ENCODE peak calls at places on chromosome 16, in eight cellular contexts. A is pancreas, J is upper lobe of right lung, I is right cardiac atrium, B is neural progenitor cell, S is psoas muscle, L is H9, V is esophagus squamous epithelium. P is an unnamed sample.

GRCh38 chr16:19717319-19717718 is 708 bp downstream of the KNOP1 start:
- DNase-seq in J (no peak), S (no peak), I (no peak), B (peak; percentile 76), V (no peak), L (no peak), A (no peak), P (no peak)

GRCh38 chr16:57773680-57774295 is 28.5 kb downstream of the KIFC3 start:
- DNase-seq in J (peak; percentile 79), I (no peak), B (no peak), V (no peak), L (no peak), A (peak; percentile 63), S (peak; percentile 4), P (peak; percentile 74)

GRCh38 chr16:27436065-27436464 is 34.1 kb downstream of the IL21R start:
- DNase-seq in V (no peak), A (no peak), L (peak; percentile 9), I (peak; percentile 17), S (no peak), J (peak; percentile 25), B (no peak), P (no peak)

GRCh38 chr16:27922433-27922832 is 141.1 kb downstream of the GSG1L start:
- DNase-seq in I (no peak), V (no peak), S (no peak), A (no peak), L (no peak), B (peak; percentile 58), J (no peak), P (no peak)

GRCh38 chr16:29993191-29993902 is 2.1 kb downstream of the HIRIP3 start:
- DNase-seq in A (no peak), S (no peak), I (peak; percentile 35), V (no peak), L (no peak), B (no peak), J (no peak), P (no peak)

GRCh38 chr16:52491216-52491615 is 55.7 kb downstream of the TOX3 start:
- DNase-seq in I (no peak), B (no peak), A (no peak), J (no peak), V (no peak), S (no peak), L (no peak), P (no peak)

GRCh38 chr16:60304078-60304477 is 1570.0 kb upstream of the GOT2 start:
- DNase-seq in L (no peak), J (no peak), S (no peak), I (no peak), V (no peak), A (no peak), B (no peak), P (no peak)

GRCh38 chr16:11326084-11326736 is 19.0 kb upstream of the RMI2 start:
- DNase-seq in I (no peak), V (no peak), S (no peak), L (no peak), J (no peak), A (no peak), B (no peak), P (no peak)

GRCh38 chr16:25060920-25061319 is 45.8 kb upstream of the ARHGAP17 start:
- DNase-seq in S (no peak), V (no peak), A (no peak), I (no peak), J (no peak), L (no peak), B (no peak), P (no peak)

GRCh38 chr16:22970191-22970845 is 156.4 kb downstream of the HS3ST2 start:
- DNase-seq in I (no peak), L (no peak), J (no peak), B (peak; percentile 45), V (no peak), A (no peak), S (no peak), P (no peak)

GRCh38 chr16:89404561-89404960 is 85.8 kb downstream of the ANKRD11 start:
- DNase-seq in J (no peak), A (peak; percentile 58), V (no peak), L (no peak), S (no peak), I (peak; percentile 32), B (no peak), P (no peak)

GRCh38 chr16:89401205-89401604 is 89.2 kb downstream of the ANKRD11 start:
- DNase-seq in A (no peak), L (no peak), V (no peak), S (no peak), B (no peak), J (no peak), I (peak; percentile 14), P (no peak)

GRCh38 chr16:89401641-89402445 is 88.5 kb downstream of the ANKRD11 start:
- DNase-seq in B (no peak), A (no peak), V (no peak), I (peak; percentile 18), L (no peak), S (no peak), J (no peak), P (no peak)

GRCh38 chr16:89400740-89401139 is 89.6 kb downstream of the ANKRD11 start:
- DNase-seq in J (no peak), V (no peak), S (no peak), I (peak; percentile 41), A (no peak), L (no peak), B (no peak), P (no peak)

DNA sequence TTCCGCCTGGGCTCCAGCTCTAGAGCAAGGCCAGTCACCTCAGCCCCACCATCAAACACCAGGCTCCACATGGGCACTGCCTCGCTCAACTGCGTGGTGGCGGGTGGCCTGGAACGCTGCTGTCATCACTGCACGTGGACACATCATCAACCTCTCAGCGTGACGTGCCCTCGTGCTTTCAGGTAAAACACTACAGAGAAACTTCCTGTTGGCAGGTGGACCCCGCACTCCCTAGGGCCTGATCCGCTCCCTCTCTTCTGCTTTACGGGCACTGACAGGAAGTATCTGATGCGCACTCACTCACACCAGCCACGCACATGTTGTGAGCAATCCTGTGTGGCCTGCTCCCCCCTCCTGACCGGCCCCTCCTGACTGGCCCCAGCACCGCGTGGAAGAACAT is 87.4 kb downstream of the ANKRD11 start:
- DNase-seq in I (peak; percentile 26), V (no peak), A (no peak), J (no peak), B (no peak), S (no peak), L (no peak), P (no peak)
- H3K4me1 ChIP-seq in I (peaks cover 20% of the 10 kb centered on the region), V (peaks cover 21% of the 10 kb centered on the region), A (peaks cover 46% of the 10 kb centered on the region), J (peaks cover 29% of the 10 kb centered on the region), B (peaks cover 47% of the 10 kb centered on the region), S (peaks cover 51% of the 10 kb centered on the region), L (peaks cover 28% of the 10 kb centered on the region), P (peaks cover 21% of the 10 kb centered on the region)

GRCh38 chr16:85252014-85252413 is 139.7 kb upstream of the CIBAR2 start:
- DNase-seq in V (no peak), J (no peak), I (no peak), L (no peak), S (no peak), B (no peak), A (no peak), P (no peak)
- H3K27ac ChIP-seq in V (no peak overlapping the region), J (no peak overlapping the region), I (no peak overlapping the region), L (no peak overlapping the region), S (no peak overlapping the region), B (no peak overlapping the region), A (no peak overlapping the region), P (no peak overlapping the region)

GRCh38 chr16:72876221-72876620 is 171.7 kb downstream of the ZFHX3 start:
- DNase-seq in L (no peak), V (no peak), S (peak; percentile 74), I (peak; percentile 88), J (peak; percentile 72), A (peak; percentile 35), B (no peak), P (no peak)
- H3K4me1 ChIP-seq in L (no peaks in the 10 kb centered on the region), V (peaks cover 16% of the 10 kb centered on the region), S (peaks cover 34% of the 10 kb centered on the region), I (peaks cover 15% of the 10 kb centered on the region), J (peaks cover 34% of the 10 kb centered on the region), A (no peaks in the 10 kb centered on the region), B (peaks cover 6% of the 10 kb centered on the region), P (peaks cover 31% of the 10 kb centered on the region)

DNA sequence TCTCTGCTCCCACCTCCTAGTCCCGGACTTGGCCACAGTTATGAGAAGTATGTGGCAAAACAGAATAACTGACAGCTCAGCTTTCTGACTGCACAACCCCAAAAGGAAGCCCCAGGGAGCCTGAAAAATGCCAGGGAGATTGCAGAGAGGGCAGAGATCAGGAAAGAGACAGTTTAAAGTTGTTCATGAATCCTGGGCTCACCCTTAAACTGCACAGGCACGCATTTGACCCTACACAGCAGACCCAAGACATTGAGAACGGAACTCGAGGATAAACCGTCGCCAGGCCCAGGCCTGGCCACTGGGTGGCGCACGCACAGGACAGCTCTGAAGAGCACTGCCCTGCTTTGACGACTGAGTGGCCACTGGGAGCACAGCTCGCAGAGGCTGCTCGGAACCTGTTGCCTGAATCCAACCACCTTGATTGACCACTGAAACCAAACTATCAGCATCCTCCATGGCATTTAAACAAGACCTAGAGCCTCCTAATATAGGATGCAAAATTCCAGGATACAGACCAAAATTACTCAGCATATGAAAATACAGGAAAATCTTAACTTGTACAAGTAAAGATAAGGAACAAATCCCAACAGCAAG is 114.0 kb downstream of the C16orf95 start:
- DNase-seq in S (peak; percentile 49), L (peak; percentile 88), A (no peak), V (no peak), B (peak; percentile 90), I (peak; percentile 85), J (peak; percentile 85), P (peak; percentile 56)
- H3K27ac ChIP-seq in S (no peak overlapping the region), L (no peak overlapping the region), A (no peak overlapping the region), V (no peak overlapping the region), B (no peak overlapping the region), I (no peak overlapping the region), J (peak overlapping the region; percentile 47), P (no peak overlapping the region)

GRCh38 chr16:81602377-81602776 is 157.8 kb downstream of the CMIP start:
- DNase-seq in L (no peak), S (no peak), I (no peak), J (no peak), B (no peak), A (no peak), V (no peak), P (no peak)

GRCh38 chr16:81601008-81601428 is 156.4 kb downstream of the CMIP start:
- DNase-seq in S (no peak), J (no peak), A (no peak), B (no peak), V (no peak), L (no peak), I (no peak), P (no peak)

GRCh38 chr16:81601601-81602251 is 157.1 kb downstream of the CMIP start:
- DNase-seq in S (no peak), J (no peak), I (no peak), V (no peak), L (no peak), B (no peak), A (no peak), P (no peak)

GRCh38 chr16:81604960-81605383 is 160.4 kb downstream of the CMIP start:
- DNase-seq in B (no peak), L (no peak), J (no peak), A (no peak), I (no peak), V (no peak), S (no peak), P (peak; percentile 51)

GRCh38 chr16:81602792-81603191 is 158.2 kb downstream of the CMIP start:
- DNase-seq in S (no peak), V (no peak), J (no peak), L (no peak), B (no peak), I (no peak), A (no peak), P (no peak)
- H3K4me1 ChIP-seq in S (no peaks in the 10 kb centered on the region), V (peaks cover 41% of the 10 kb centered on the region), J (peaks cover 14% of the 10 kb centered on the region), L (peaks cover 3% of the 10 kb centered on the region), B (no peaks in the 10 kb centered on the region), I (peaks cover 7% of the 10 kb centered on the region), A (peaks cover 3% of the 10 kb centered on the region), P (peaks cover 27% of the 10 kb centered on the region)

P was measured in upper lobe of left lung.